ENCODE peak calls at places on chromosomes 5 and 9, in five cellular contexts. R, M, C, J and N are unnamed samples.

GRCh38 chr9:136254381-136255165 is 9.0 kb upstream of the QSOX2 start:
- DNase-seq in R (no peak), M (no peak), C (no peak), J (no peak), N (no peak)

GRCh38 chr9:79592736-79593493 is 21.1 kb downstream of the TLE4 start:
- DNase-seq in R (no peak), M (no peak), C (no peak), J (no peak), N (no peak)

GRCh38 chr5:170273968-170274710 is 23.4 kb downstream of the LCP2 start:
- DNase-seq in R (no peak), M (no peak), C (peak), J (no peak), N (no peak)

GRCh38 chr9:110319781-110320180 is 17.9 kb downstream of the TXNDC8 start:
- DNase-seq in R (no peak), M (no peak), C (no peak), J (no peak), N (no peak)

GRCh38 chr9:68705636-68706578 is 867 bp downstream of the PIP5K1B start:
- DNase-seq in R (no peak), M (peak), C (no peak), J (no peak), N (no peak)

GRCh38 chr5:165137701-165138100 is 1632.3 kb downstream of the MAT2B start:
- DNase-seq in R (no peak), M (no peak), C (no peak), J (no peak), N (no peak)

GRCh38 chr5:122300374-122300773 is 11.7 kb upstream of the SNCAIP start:
- DNase-seq in R (no peak), M (no peak), C (no peak), J (no peak), N (no peak)

GRCh38 chr9:33172735-33173238 is 5.7 kb upstream of the B4GALT1 start:
- DNase-seq in R (no peak), M (no peak), C (no peak), J (no peak), N (no peak)

GRCh38 chr9:84301851-84302250 is 38.7 kb downstream of the SLC28A3 start:
- DNase-seq in R (no peak), M (no peak), C (no peak), J (no peak), N (no peak)

GRCh38 chr9:132997591-132997990 is 19.1 kb downstream of the GFI1B start:
- DNase-seq in R (peak), M (no peak), C (no peak), J (no peak), N (no peak)

GRCh38 chr9:85522459-85523092 is 219.2 kb downstream of the AGTPBP1 start:
- DNase-seq in R (peak), M (peak), C (no peak), J (no peak), N (no peak)

GRCh38 chr9:100534401-100534800 is 43.5 kb upstream of the CAVIN4 start:
- DNase-seq in R (no peak), M (no peak), C (no peak), J (no peak), N (no peak)

GRCh38 chr9:109914280-109915027 is 134.5 kb downstream of the PALM2AKAP2 start:
- DNase-seq in R (peak), M (no peak), C (no peak), J (no peak), N (no peak)

GRCh38 chr5:10588109-10588775 is 24.4 kb downstream of the ANKRD33B start:
- DNase-seq in R (no peak), M (no peak), C (no peak), J (no peak), N (no peak)

GRCh38 chr5:81068063-81068462 is 107.9 kb downstream of the RASGRF2 start:
- DNase-seq in R (no peak), M (no peak), C (no peak), J (no peak), N (no peak)

GRCh38 chr5:74639538-74640449 is 734 bp downstream of the ENC1 start:
- DNase-seq in R (no peak), M (peak), C (peak), J (no peak), N (no peak)

GRCh38 chr9:91948423-91949292 is 1.4 kb downstream of the ROR2 start:
- DNase-seq in R (peak), M (peak), C (no peak), J (no peak), N (no peak)

GRCh38 chr5:32810812-32811211 is 99.7 kb downstream of the NPR3 start:
- DNase-seq in R (peak), M (no peak), C (no peak), J (no peak), N (no peak)

GRCh38 chr9:93225417-93225816 is 41.5 kb downstream of the WNK2 start:
- DNase-seq in R (no peak), M (no peak), C (no peak), J (no peak), N (no peak)

GRCh38 chr9:98811051-98811650 is 3.7 kb downstream of the GALNT12 start:
- DNase-seq in R (peak), M (no peak), C (no peak), J (no peak), N (no peak)

GRCh38 chr5:66864240-66864884 is 268.2 kb downstream of the MAST4 start:
- DNase-seq in R (peak), M (no peak), C (no peak), J (no peak), N (no peak)

GRCh38 chr9:97362777-97363545 is 48.9 kb upstream of the TDRD7 start:
- DNase-seq in R (no peak), M (no peak), C (no peak), J (no peak), N (no peak)

GRCh38 chr5:71589903-71590302 is 2.8 kb downstream of the MCCC2 start:
- DNase-seq in R (no peak), M (no peak), C (no peak), J (no peak), N (no peak)

GRCh38 chr5:71588533-71588885 is 1.4 kb downstream of the MCCC2 start:
- DNase-seq in R (no peak), M (no peak), C (no peak), J (no peak), N (no peak)

GRCh38 chr5:71586052-71586940 is 844 bp upstream of the MCCC2 start:
- DNase-seq in R (no peak), M (no peak), C (no peak), J (no peak), N (no peak)

GRCh38 chr5:71587709-71588532 is 781 bp downstream of the MCCC2 start:
- DNase-seq in R (no peak), M (no peak), C (no peak), J (no peak), N (no peak)

GRCh38 chr5:71586941-71587708 is at the start of gene MCCC2:
- DNase-seq in R (peak), M (peak), C (peak), J (peak), N (peak)
- TF ChIP-seq CTCF in R (no peak), M (no peak), C (no peak), J (no peak), N (no peak)

GRCh38 chr5:141477169-141477568 is 1.4 kb downstream of the PCDHGC3 start:
- DNase-seq in R (no peak), M (no peak), C (no peak), J (no peak), N (no peak)

GRCh38 chr5:141476132-141476909 is 555 bp downstream of the PCDHGC3 start:
- DNase-seq in R (peak), M (peak), C (no peak), J (no peak), N (no peak)

GRCh38 chr5:141477815-141478214 is 2.0 kb downstream of the PCDHGC3 start:
- DNase-seq in R (no peak), M (no peak), C (no peak), J (no peak), N (no peak)

GRCh38 chr5:141479776-141480175 is 4.0 kb downstream of the PCDHGC3 start:
- DNase-seq in R (no peak), M (no peak), C (no peak), J (no peak), N (no peak)

GRCh38 chr5:141478321-141478945 is 2.7 kb downstream of the PCDHGC3 start:
- DNase-seq in R (no peak), M (no peak), C (no peak), J (no peak), N (no peak)
- TF ChIP-seq CTCF in R (peak), M (no peak), C (no peak), J (no peak), N (no peak)

DNA sequence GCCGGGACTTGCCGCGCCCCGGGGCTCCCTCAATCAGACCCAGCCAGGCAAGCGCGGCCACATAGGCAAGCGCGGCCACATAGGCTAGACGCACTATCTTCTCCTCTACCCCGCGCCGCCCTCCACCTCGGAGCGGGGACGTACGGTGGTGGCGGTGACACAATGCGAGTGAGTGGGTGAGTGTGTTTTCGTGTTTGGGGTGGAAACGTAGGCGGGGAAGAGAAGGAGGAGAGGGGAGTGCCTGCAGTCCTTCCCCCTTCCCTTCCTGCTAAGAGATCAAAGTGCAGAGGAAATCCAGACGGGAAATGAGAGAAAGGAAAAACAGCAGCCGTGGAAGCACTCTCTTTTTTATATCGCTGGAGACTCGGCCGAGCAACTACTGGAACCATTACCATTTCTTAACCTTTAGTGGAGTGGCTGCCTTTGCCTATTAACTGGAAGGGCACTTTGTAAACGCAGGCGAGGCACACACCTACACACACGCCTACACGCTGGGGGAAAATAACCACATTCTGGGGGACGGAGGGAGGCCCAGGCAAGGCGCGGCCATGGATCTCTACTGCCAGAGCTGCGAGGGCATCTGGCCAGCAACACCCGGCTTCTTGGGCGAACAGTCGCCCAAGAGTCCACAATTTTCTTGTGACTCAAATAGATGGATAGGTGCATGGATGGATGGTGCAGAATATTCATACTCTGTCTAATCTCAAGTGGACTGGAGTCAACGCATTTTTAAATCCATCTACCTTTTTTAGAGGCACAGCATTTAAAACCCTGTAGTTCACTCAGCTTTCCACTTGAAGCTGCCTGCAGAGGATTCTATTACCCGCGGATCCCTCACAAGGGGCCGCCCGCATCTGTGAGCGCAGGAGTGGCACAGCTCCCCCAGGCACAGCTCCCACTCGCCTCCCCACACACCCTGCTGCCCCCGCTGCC is 2.1 kb downstream of the EDIL3 start:
- DNase-seq in R (peak), M (peak), C (no peak), J (no peak), N (no peak)
- TF ChIP-seq CTCF in R (peak), M (no peak), C (no peak), J (no peak), N (no peak)

GRCh38 chr5:112707187-112708179 is 30.2 kb upstream of the APC start:
- DNase-seq in R (peak), M (peak), C (peak), J (peak), N (peak)
- TF ChIP-seq CTCF in R (peak), M (peak), C (no peak), J (no peak), N (no peak)

GRCh38 chr5:5341531-5342292 is 80.8 kb upstream of the ICE1 start:
- DNase-seq in R (no peak), M (no peak), C (no peak), J (no peak), N (no peak)

GRCh38 chr5:5342784-5343183 is 79.7 kb upstream of the ICE1 start:
- DNase-seq in R (peak), M (no peak), C (no peak), J (no peak), N (no peak)

GRCh38 chr5:5343581-5343980 is 78.9 kb upstream of the ICE1 start:
- DNase-seq in R (no peak), M (no peak), C (no peak), J (no peak), N (no peak)

GRCh38 chr5:5339257-5339656 is 83.2 kb upstream of the ICE1 start:
- DNase-seq in R (no peak), M (no peak), C (no peak), J (no peak), N (no peak)

DNA sequence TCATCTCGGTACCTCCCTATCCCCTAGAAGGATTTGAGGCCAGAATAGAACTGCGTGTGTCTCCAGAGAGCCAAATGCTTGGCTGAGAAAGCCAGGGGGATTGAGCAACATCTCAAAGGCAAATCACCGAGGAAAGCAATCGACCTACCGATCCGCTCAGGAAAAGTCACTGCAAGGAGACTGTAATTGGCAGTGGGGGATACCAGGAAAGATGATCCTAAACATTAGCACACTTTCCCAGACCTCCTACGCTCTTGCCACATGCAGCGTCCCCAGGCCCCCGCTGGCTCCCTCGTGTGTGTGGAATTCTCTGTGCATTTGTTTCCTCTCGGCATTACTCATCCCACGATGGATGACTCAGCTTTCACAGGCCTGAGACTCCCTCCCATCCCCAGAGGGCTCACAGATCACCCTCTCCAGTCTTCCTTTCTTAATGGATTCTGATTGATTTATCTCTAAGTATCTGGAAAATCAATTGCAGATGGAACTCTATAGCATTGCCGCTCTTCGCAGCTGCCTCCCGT is 82.2 kb upstream of the ICE1 start:
- DNase-seq in R (peak), M (peak), C (no peak), J (no peak), N (peak)
- TF ChIP-seq CTCF in R (peak), M (peak), C (no peak), J (no peak), N (no peak)

GRCh38 chr5:152164860-152165259 is 240.2 kb upstream of the GLRA1 start:
- DNase-seq in R (no peak), M (no peak), C (no peak), J (no peak), N (no peak)
- TF ChIP-seq CTCF in R (no peak), M (no peak), C (no peak), J (no peak), N (no peak)